ENCODE peak calls at places on chromosomes 11 and 22, in six cellular contexts. I is aorta; X is activated CD8-positive, alpha-beta T cell treated with anti-CD3 and anti-CD28 coated beads for 36 hours; K is fibroblast of lung; U is anterior cingulate cortex; B is B cell. D is an unnamed sample.

GRCh38 chr11:109205312-109205711 is 216.7 kb upstream of the C11orf87 start:
- DNase-seq in B (no peak), U (no peak), X (no peak), I (no peak), K (no peak), D (no peak)

GRCh38 chr11:2179516-2179915 is 7.9 kb upstream of the TH start:
- DNase-seq in X (no peak), B (no peak), K (no peak), U (no peak), I (no peak), D (no peak)

GRCh38 chr11:77287136-77287535 is 14.3 kb downstream of the GDPD4 start:
- DNase-seq in X (no peak), K (peak), B (no peak), I (no peak), U (no peak), D (no peak)

GRCh38 chr22:42696331-42696967 is 24.2 kb downstream of the A4GALT start:
- DNase-seq in B (no peak), K (no peak), X (no peak), I (no peak), U (no peak), D (no peak)

GRCh38 chr11:66907751-66908173 is 50.4 kb downstream of the PC start:
- DNase-seq in B (no peak), U (no peak), X (no peak), I (no peak), K (no peak), D (no peak)

GRCh38 chr11:65743928-65744698 is 23.5 kb upstream of the RNASEH2C start:
- DNase-seq in X (peak), I (no peak), U (no peak), B (no peak), K (no peak), D (no peak)

GRCh38 chr11:129215506-129216245 is 23.6 kb upstream of the ARHGAP32 start:
- DNase-seq in I (no peak), B (no peak), X (no peak), K (no peak), U (no peak), D (peak)

GRCh38 chr11:105100206-105100605 is 39.4 kb downstream of the CARD18 start:
- DNase-seq in U (no peak), X (peak), B (no peak), I (no peak), K (no peak), D (peak)

GRCh38 chr11:45294499-45294898 is 8.4 kb upstream of the SYT13 start:
- DNase-seq in X (no peak), I (no peak), B (no peak), U (no peak), K (no peak), D (no peak)

GRCh38 chr11:19444231-19444630 is 203.5 kb upstream of the E2F8 start:
- DNase-seq in X (no peak), I (no peak), U (no peak), B (no peak), K (peak), D (no peak)

GRCh38 chr11:16598906-16599305 is 139.5 kb upstream of the C11orf58 start:
- DNase-seq in U (no peak), B (no peak), I (no peak), X (no peak), K (no peak), D (no peak)

GRCh38 chr22:19040581-19041402 is 81.4 kb downstream of the DGCR2 start:
- DNase-seq in K (no peak), I (peak), B (no peak), X (no peak), U (no peak), D (no peak)

GRCh38 chr11:132941024-132941646 is 591.2 kb downstream of the OPCML start:
- DNase-seq in K (peak), I (no peak), X (peak), B (no peak), U (peak), D (no peak)

GRCh38 chr11:44754876-44755552 is 28.3 kb downstream of the TSPAN18 start:
- DNase-seq in X (no peak), B (no peak), K (no peak), U (no peak), I (no peak), D (no peak)

GRCh38 chr11:69101100-69101791 is 52.5 kb downstream of the TPCN2 start:
- DNase-seq in X (peak), I (peak), B (peak), K (peak), U (peak), D (peak)

GRCh38 chr11:69385466-69385820 is 91.5 kb downstream of the MYEOV start:
- DNase-seq in K (no peak), B (no peak), I (no peak), U (no peak), X (no peak), D (no peak)

GRCh38 chr11:60780065-60780464 is 5.1 kb upstream of the MS4A10 start:
- DNase-seq in X (no peak), K (no peak), B (no peak), I (no peak), U (no peak), D (no peak)

GRCh38 chr22:46033256-46034200 is 56.6 kb upstream of the WNT7B start:
- DNase-seq in K (peak), U (no peak), X (no peak), B (no peak), I (no peak), D (no peak)

GRCh38 chr11:134689886-134690285 is 277.8 kb upstream of the B3GAT1 start:
- DNase-seq in U (no peak), K (no peak), X (no peak), I (no peak), B (no peak), D (no peak)

GRCh38 chr11:19561011-19561410 is 151.6 kb upstream of the NAV2 start:
- DNase-seq in X (no peak), U (no peak), I (no peak), B (no peak), K (peak), D (no peak)

GRCh38 chr22:43440556-43440955 is 28.7 kb downstream of the MPPED1 start:
- DNase-seq in I (no peak), X (no peak), K (no peak), U (no peak), B (no peak), D (no peak)

GRCh38 chr11:127288926-127289325 is 288.4 kb upstream of the KIRREL3 start:
- DNase-seq in B (no peak), I (no peak), K (no peak), X (no peak), U (no peak), D (no peak)

GRCh38 chr11:74085542-74085892 is 76.6 kb upstream of the UCP3 start:
- DNase-seq in K (peak), I (peak), B (no peak), U (no peak), X (no peak), D (no peak)

GRCh38 chr22:28424427-28425080 is 255.1 kb downstream of the TTC28 start:
- DNase-seq in X (no peak), I (no peak), U (no peak), K (peak), B (no peak), D (no peak)

GRCh38 chr11:79383874-79384273 is 57.0 kb downstream of the TENM4 start:
- DNase-seq in B (no peak), U (no peak), X (no peak), K (no peak), I (no peak), D (no peak)

GRCh38 chr22:36768616-36769015 is 7.3 kb downstream of the IFT27 start:
- DNase-seq in B (no peak), K (no peak), U (no peak), X (no peak), I (no peak), D (no peak)

GRCh38 chr11:12287009-12287373 is 90.4 kb upstream of the PARVA start:
- DNase-seq in K (peak), X (no peak), U (no peak), B (no peak), I (peak), D (peak)

GRCh38 chr11:19253817-19254216 is 13.1 kb upstream of the E2F8 start:
- DNase-seq in K (no peak), B (no peak), X (no peak), U (no peak), I (no peak), D (no peak)

GRCh38 chr11:70399681-70400112 is 1.4 kb downstream of the CTTN start:
- DNase-seq in K (peak), I (peak), B (no peak), U (no peak), X (no peak), D (peak)

GRCh38 chr11:78079232-78080083 is at the start of gene NDUFC2:
- DNase-seq in B (peak), X (peak), K (peak), U (peak), I (peak), D (peak)

GRCh38 chr11:75388386-75389275 is 10.7 kb upstream of the RPS3 start:
- DNase-seq in U (peak), B (peak), X (peak), K (peak), I (peak), D (peak)

GRCh38 chr11:10564030-10564429 is 4.4 kb downstream of the LYVE1 start:
- DNase-seq in K (no peak), I (no peak), U (no peak), X (no peak), B (no peak), D (no peak)

GRCh38 chr11:132718711-132719641 is 813.3 kb downstream of the OPCML start:
- DNase-seq in X (peak), K (peak), I (no peak), U (no peak), B (no peak), D (no peak)

GRCh38 chr11:61810671-61811175 is 6.1 kb downstream of the FADS1 start:
- DNase-seq in I (no peak), X (no peak), B (no peak), K (no peak), U (no peak), D (no peak)

GRCh38 chr11:14480716-14481115 is 18.9 kb downstream of the COPB1 start:
- DNase-seq in I (no peak), U (no peak), X (no peak), K (no peak), B (no peak), D (peak)

GRCh38 chr22:32839776-32840571 is 38.5 kb downstream of the TIMP3 start:
- DNase-seq in K (peak), I (no peak), X (no peak), B (no peak), U (no peak), D (no peak)